ENCODE peak calls at places on chromosomes 16 and 17, in ten cellular contexts. P is transverse colon, T is kidney, Q is A549, R is stomach, Z is heart right ventricle, C is MM.1S, X is fibroblast of lung, G is gastrocnemius medialis, J is pancreas. M is an unnamed sample. For H3K4me1, the result is how much of the 10 kb centered on the place peaks cover.

GRCh38 chr16:9469512-9469911 is 378.1 kb downstream of the HAPSTR1 start:
- DNase-seq in G (no peak), J (no peak), T (no peak), P (no peak), Q (no peak), Z (no peak), C (no peak), R (no peak), X (peak), M (no peak)

GRCh38 chr16:69937465-69937951 is 13.6 kb upstream of the CLEC18A start:
- DNase-seq in J (no peak), X (peak), P (no peak), Z (no peak), Q (peak), T (peak), R (no peak), C (no peak), G (no peak), M (no peak)

GRCh38 chr17:48893646-48894508 is 1.3 kb downstream of the ATP5MC1 start:
- DNase-seq in C (no peak), J (no peak), R (no peak), Z (no peak), P (no peak), X (no peak), G (no peak), T (no peak), Q (no peak), M (no peak)

GRCh38 chr16:56372938-56373337 is 52.4 kb downstream of the AMFR start:
- DNase-seq in Q (no peak), P (no peak), G (no peak), T (no peak), R (no peak), C (no peak), J (no peak), Z (no peak), X (no peak), M (no peak)

GRCh38 chr17:10698116-10698818 is 873 bp downstream of the ADPRM start:
- DNase-seq in J (no peak), R (no peak), Z (no peak), C (no peak), P (no peak), T (no peak), X (peak), Q (peak), G (peak), M (no peak)

GRCh38 chr17:76840443-76840767 is 27.8 kb upstream of the MGAT5B start:
- DNase-seq in G (no peak), T (no peak), X (no peak), C (no peak), J (no peak), Q (no peak), R (no peak), P (no peak), Z (no peak), M (no peak)

GRCh38 chr16:1494711-1495110 is 1.6 kb downstream of the TELO2 start:
- DNase-seq in Z (peak), X (no peak), G (peak), T (peak), J (no peak), Q (no peak), P (no peak), C (no peak), R (no peak), M (no peak)

GRCh38 chr17:43986225-43986981 is 18.0 kb upstream of the NAGS start:
- DNase-seq in C (peak), G (peak), P (no peak), R (no peak), J (no peak), Z (no peak), Q (no peak), T (no peak), X (no peak), M (no peak)

GRCh38 chr17:81735181-81736102 is 23.4 kb downstream of the SLC25A10 start:
- DNase-seq in Q (peak), R (peak), G (no peak), T (peak), Z (no peak), X (peak), P (peak), J (peak), C (no peak), M (peak)

GRCh38 chr17:78379134-78379497 is 667 bp downstream of the PGS1 start:
- DNase-seq in X (peak), Q (no peak), C (no peak), Z (no peak), J (no peak), T (no peak), G (no peak), R (no peak), P (no peak), M (no peak)

GRCh38 chr17:30541802-30542201 is 64.6 kb downstream of the GOSR1 start:
- DNase-seq in P (no peak), G (no peak), R (no peak), Q (no peak), Z (no peak), X (no peak), C (no peak), T (no peak), J (no peak), M (no peak)

GRCh38 chr16:8850279-8850885 is 18.4 kb downstream of the CARHSP1 start:
- DNase-seq in T (peak), Z (peak), C (no peak), R (no peak), Q (no peak), G (peak), P (no peak), X (peak), J (no peak), M (peak)

GRCh38 chr17:74452027-74452840 is 14.2 kb upstream of the CD300A start:
- DNase-seq in R (no peak), C (no peak), Q (no peak), X (no peak), Z (no peak), G (no peak), P (no peak), T (peak), J (no peak), M (peak)

GRCh38 chr17:3532859-3533142 is 24.8 kb downstream of the TRPV3 start:
- DNase-seq in R (no peak), P (no peak), T (no peak), G (no peak), C (no peak), J (no peak), X (no peak), Q (no peak), Z (no peak), M (no peak)

GRCh38 chr17:41975099-41976083 is 8.8 kb downstream of the CNP start:
- DNase-seq in X (peak), P (no peak), C (no peak), R (no peak), J (no peak), Q (no peak), Z (no peak), G (peak), T (no peak), M (no peak)

GRCh38 chr16:89437991-89438390 is 52.4 kb downstream of the ANKRD11 start:
- DNase-seq in G (no peak), C (no peak), T (no peak), X (no peak), Z (no peak), R (no peak), J (no peak), P (no peak), Q (no peak), M (peak)

GRCh38 chr16:2511128-2511785 is 2.5 kb upstream of the ATP6V0C start:
- DNase-seq in Q (no peak), Z (peak), X (peak), J (peak), T (peak), P (peak), C (no peak), G (no peak), R (peak), M (peak)

GRCh38 chr17:73182616-73183310 is 10.1 kb upstream of the COG1 start:
- DNase-seq in Q (no peak), R (peak), G (no peak), T (no peak), Z (no peak), P (no peak), C (no peak), J (no peak), X (no peak), M (no peak)

GRCh38 chr16:66695935-66696668 is 441 bp downstream of the CMTM4 start:
- DNase-seq in G (peak), T (peak), P (peak), R (peak), C (peak), X (no peak), Q (peak), J (peak), Z (peak), M (peak)

GRCh38 chr17:6668219-6668618 is 16.7 kb downstream of the C17orf100 start:
- DNase-seq in C (no peak), P (no peak), G (no peak), Z (no peak), R (no peak), J (no peak), X (no peak), Q (no peak), T (no peak), M (no peak)

GRCh38 chr17:1031711-1032110 is 34.8 kb downstream of the TIMM22 start:
- DNase-seq in Q (no peak), G (no peak), X (peak), R (no peak), T (peak), P (peak), Z (peak), C (no peak), J (no peak), M (peak)

GRCh38 chr17:9217151-9218067 is 196.1 kb downstream of the NTN1 start:
- DNase-seq in G (peak), R (no peak), J (no peak), X (peak), C (no peak), T (no peak), P (no peak), Q (no peak), Z (no peak), M (no peak)

GRCh38 chr17:81665205-81666091 is 957 bp downstream of the OXLD1 start:
- DNase-seq in C (peak), P (peak), Q (peak), X (peak), Z (no peak), J (no peak), R (no peak), G (no peak), T (peak), M (peak)

GRCh38 chr17:35713069-35713728 is 18.2 kb upstream of the RASL10B start:
- DNase-seq in G (peak), T (no peak), P (no peak), R (no peak), X (peak), Z (no peak), C (peak), J (peak), Q (no peak), M (no peak)

GRCh38 chr16:24748242-24748641 is 18.8 kb downstream of the TNRC6A start:
- DNase-seq in P (no peak), Z (no peak), X (peak), G (peak), T (no peak), C (no peak), Q (peak), R (no peak), J (no peak), M (no peak)

GRCh38 chr17:33811006-33811760 is 443.9 kb upstream of the CCL2 start:
- DNase-seq in Q (no peak), P (no peak), Z (no peak), G (no peak), C (no peak), X (no peak), T (no peak), R (no peak), J (no peak), M (no peak)

GRCh38 chr16:82580293-82580900 is 46.4 kb upstream of the CDH13 start:
- DNase-seq in X (peak), G (peak), Q (peak), R (peak), Z (no peak), P (no peak), T (no peak), C (no peak), J (no peak), M (peak)

GRCh38 chr16:47037396-47037745 is 63.9 kb upstream of the DNAJA2 start:
- DNase-seq in P (peak), G (no peak), J (peak), T (peak), Z (peak), C (peak), R (peak), Q (peak), X (peak), M (peak)

GRCh38 chr17:50267074-50267841 is 7.0 kb upstream of the TMEM92 start:
- DNase-seq in C (no peak), Q (no peak), R (no peak), T (peak), X (no peak), Z (no peak), G (no peak), J (no peak), P (peak), M (peak)

GRCh38 chr16:22300427-22301071 is 3.3 kb downstream of the POLR3E start:
- DNase-seq in G (peak), T (no peak), Q (peak), C (peak), P (peak), Z (peak), R (peak), J (peak), X (peak), M (peak)

GRCh38 chr17:44324092-44324570 is 492 bp downstream of the SLC25A39 start:
- DNase-seq in Q (no peak), P (peak), J (peak), X (peak), G (peak), C (no peak), Z (no peak), T (no peak), R (no peak), M (no peak)

GRCh38 chr17:29587591-29587990 is 1.9 kb downstream of the GIT1 start:
- DNase-seq in P (no peak), J (no peak), T (no peak), R (no peak), Z (no peak), C (no peak), G (no peak), Q (no peak), X (no peak), M (no peak)

GRCh38 chr16:9703731-9704130 is 478.5 kb downstream of the GRIN2A start:
- DNase-seq in R (no peak), Q (no peak), P (no peak), Z (no peak), T (no peak), G (no peak), C (no peak), X (peak), J (no peak), M (no peak)

GRCh38 chr17:10614536-10615155 is 42.5 kb downstream of the MYH3 start:
- DNase-seq in P (peak), T (no peak), J (no peak), Z (no peak), R (no peak), X (peak), C (peak), G (peak), Q (peak), M (peak)

GRCh38 chr17:39110435-39111136 is 40.9 kb downstream of the PLXDC1 start:
- DNase-seq in T (peak), R (peak), Z (no peak), J (peak), P (no peak), Q (no peak), C (no peak), G (no peak), X (no peak), M (no peak)

GRCh38 chr17:67818110-67819002 is 6.9 kb upstream of the BPTF start:
- DNase-seq in G (no peak), C (peak), R (no peak), Z (no peak), X (no peak), T (no peak), Q (no peak), P (no peak), J (no peak), M (no peak)

DNA sequence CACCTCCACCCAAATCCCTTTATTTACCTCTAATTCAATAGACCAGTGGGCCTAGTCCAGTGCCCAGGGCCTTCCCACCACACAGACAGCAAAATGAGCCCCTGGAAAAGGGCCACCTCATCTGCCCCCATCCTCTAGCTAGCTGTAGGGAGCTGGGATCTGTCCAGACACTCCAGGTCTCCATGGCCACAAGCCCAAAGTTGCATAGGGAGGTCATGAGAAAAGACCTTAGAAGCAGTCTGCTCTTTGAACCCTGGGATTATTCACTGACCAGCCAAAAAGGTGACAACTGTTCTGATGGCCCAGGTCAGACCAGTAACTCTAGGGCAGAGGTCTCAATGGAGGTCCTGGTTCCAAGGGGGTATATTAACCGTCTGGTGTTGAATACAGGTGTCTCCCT is 2.0 kb downstream of the CUEDC1 start:
- DNase-seq in Q (no peak), Z (no peak), C (no peak), P (no peak), X (no peak), R (no peak), T (no peak), J (no peak), G (no peak), M (no peak)
- H3K4me1 ChIP-seq in Q (half or more), Z (half or more), C (under half), P (under half), X (under half), R (half or more), T (under half), J (under half), G (half or more), M (under half)

GRCh38 chr17:13537211-13537610 is 64.5 kb downstream of the HS3ST3A1 start:
- DNase-seq in Z (no peak), P (no peak), T (no peak), C (no peak), R (no peak), X (no peak), J (no peak), Q (no peak), G (no peak), M (no peak)

GRCh38 chr17:13540546-13540945 is 61.2 kb downstream of the HS3ST3A1 start:
- DNase-seq in P (no peak), T (no peak), X (peak), C (no peak), Z (no peak), Q (no peak), G (no peak), J (no peak), R (no peak), M (no peak)

GRCh38 chr17:13537871-13538643 is 63.7 kb downstream of the HS3ST3A1 start:
- DNase-seq in G (no peak), R (no peak), P (no peak), X (no peak), J (no peak), C (no peak), Q (no peak), T (no peak), Z (no peak), M (no peak)

GRCh38 chr17:13539421-13539820 is 62.3 kb downstream of the HS3ST3A1 start:
- DNase-seq in X (no peak), T (no peak), J (no peak), Q (no peak), C (no peak), R (no peak), P (no peak), Z (no peak), G (no peak), M (no peak)

GRCh38 chr17:13538841-13539411 is 62.8 kb downstream of the HS3ST3A1 start:
- DNase-seq in Q (no peak), C (no peak), P (no peak), J (no peak), Z (no peak), R (no peak), G (no peak), X (peak), T (no peak), M (no peak)
- H3K27ac ChIP-seq in Q (no peak), C (no peak), P (no peak), J (no peak), Z (no peak), R (no peak), G (no peak), X (no peak), T (no peak), M (no peak)

GRCh38 chr17:19410875-19411291 is at the start of gene RNF112:
- DNase-seq in Q (no peak), C (no peak), X (peak), Z (peak), G (no peak), T (no peak), P (no peak), R (no peak), J (no peak), M (no peak)
- TF ChIP-seq CTCF in Q (no peak), C (no peak), X (no peak), Z (no peak), G (no peak), T (no peak), P (no peak), R (no peak), J (no peak), M (no peak)

GRCh38 chr16:3744018-3744417 is 26.7 kb upstream of the TRAP1 start:
- DNase-seq in P (no peak), T (no peak), R (no peak), X (no peak), Z (no peak), J (no peak), C (no peak), Q (no peak), G (peak), M (no peak)
- H3K4me1 ChIP-seq in P (under half), T (under half), R (under half), X (under half), Z (under half), J (under half), C (under half), Q (under half), G (under half), M (under half)

DNA sequence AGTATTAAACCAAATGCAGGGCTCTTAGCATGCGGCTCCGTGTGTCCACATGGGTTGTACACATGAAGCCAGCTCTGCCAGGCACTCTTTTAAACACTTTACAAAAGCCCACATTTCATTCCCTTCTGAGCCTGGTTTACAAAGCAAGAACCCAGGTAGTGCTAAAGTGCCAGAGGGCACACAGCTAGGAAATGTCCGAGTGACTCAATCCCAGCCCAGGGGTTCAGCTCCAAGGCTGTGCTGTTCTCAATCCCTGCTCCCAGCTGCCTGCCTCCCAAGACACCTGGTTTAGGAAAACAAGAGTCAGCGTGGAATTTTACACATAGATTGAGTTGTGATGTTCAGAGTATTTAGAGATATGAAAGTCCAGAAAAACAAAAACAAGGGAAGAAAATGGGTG is 13.3 kb upstream of the DCAF7 start:
- DNase-seq in C (no peak), Z (no peak), T (no peak), X (no peak), Q (no peak), J (no peak), P (no peak), R (no peak), G (no peak), M (no peak)
- H3K27ac ChIP-seq in C (no peak), Z (no peak), T (no peak), X (no peak), Q (no peak), J (no peak), P (no peak), R (no peak), G (no peak), M (no peak)

GRCh38 chr16:13896543-13897182 is 23.3 kb upstream of the ERCC4 start:
- DNase-seq in C (no peak), Z (no peak), T (no peak), G (no peak), R (no peak), J (no peak), X (no peak), Q (no peak), P (no peak), M (no peak)
- TF ChIP-seq CTCF in C (peak), Z (no peak), T (no peak), G (no peak), R (no peak), J (no peak), X (peak), Q (peak), P (no peak), M (no peak)

DNA sequence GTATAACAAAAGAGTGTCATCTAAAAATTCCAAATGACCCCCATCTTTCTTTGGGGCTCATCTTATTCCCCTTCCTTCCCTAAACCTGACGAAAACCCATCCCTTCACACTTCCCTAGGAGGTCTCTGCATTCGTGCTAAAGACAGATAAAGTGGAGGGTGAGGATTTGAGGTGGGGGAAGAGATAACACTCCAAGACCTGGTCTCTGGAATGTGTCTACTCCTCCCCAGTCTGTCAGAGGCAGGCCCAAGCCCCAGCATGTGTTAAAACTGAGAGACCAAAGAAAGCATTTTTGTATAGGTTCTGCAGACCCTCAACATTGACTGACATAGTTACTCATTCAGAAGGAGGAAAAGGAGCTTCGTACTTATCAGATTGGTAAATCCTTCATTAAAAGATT is 11.0 kb upstream of the LHX1 start:
- DNase-seq in C (no peak), Z (no peak), R (no peak), Q (no peak), T (no peak), P (no peak), J (no peak), X (no peak), G (no peak), M (no peak)
- H3K4me1 ChIP-seq in C (under half), Z (under half), R (under half), Q (under half), T (under half), P (under half), J (under half), X (under half), G (under half), M (under half)

GRCh38 chr16:57600048-57600835 is 28.2 kb upstream of the ADGRG1 start:
- DNase-seq in C (peak), T (peak), Q (peak), X (no peak), Z (peak), J (peak), R (peak), G (no peak), P (peak), M (peak)
- H3K27ac ChIP-seq in C (peak), T (peak), Q (peak), X (no peak), Z (no peak), J (no peak), R (peak), G (no peak), P (no peak), M (no peak)

M was measured in colonic mucosa.